ENCODE peak calls at places on chromosomes 7 and 10, in five cellular contexts. One of them, this sample, is unnamed. For H3K4me1, the result is how much of the 10 kb centered on the place peaks cover.

GRCh38 chr10:106395061-106395749 is 769.3 kb downstream of the SORCS1 start:
- DNase-seq in CD4-positive, CD25-positive, alpha-beta regulatory T cell: no peak
- DNase-seq in Peyer's patch: no peak
- DNase-seq in left ventricle myocardium inferior: no peak
- DNase-seq in body of pancreas: no peak
- DNase-seq in this sample: no peak

GRCh38 chr7:137160236-137160635 is 183.3 kb downstream of the PTN start:
- DNase-seq in body of pancreas: no peak
- DNase-seq in CD4-positive, CD25-positive, alpha-beta regulatory T cell: no peak
- DNase-seq in left ventricle myocardium inferior: no peak
- DNase-seq in Peyer's patch: no peak
- DNase-seq in this sample: no peak

GRCh38 chr10:111077715-111078504 is 1.1 kb downstream of the ADRA2A start:
- DNase-seq in left ventricle myocardium inferior: peak
- DNase-seq in body of pancreas: peak
- DNase-seq in Peyer's patch: no peak
- DNase-seq in CD4-positive, CD25-positive, alpha-beta regulatory T cell: no peak
- DNase-seq in this sample: no peak

GRCh38 chr7:100951888-100952560 is 2.7 kb downstream of the MUC3A start:
- DNase-seq in body of pancreas: no peak
- DNase-seq in Peyer's patch: no peak
- DNase-seq in left ventricle myocardium inferior: no peak
- DNase-seq in CD4-positive, CD25-positive, alpha-beta regulatory T cell: no peak
- DNase-seq in this sample: no peak

GRCh38 chr10:92009445-92009844 is 85.9 kb downstream of the BTAF1 start:
- DNase-seq in Peyer's patch: no peak
- DNase-seq in left ventricle myocardium inferior: no peak
- DNase-seq in CD4-positive, CD25-positive, alpha-beta regulatory T cell: no peak
- DNase-seq in body of pancreas: no peak
- DNase-seq in this sample: no peak

GRCh38 chr7:148501707-148502139 is 88.8 kb upstream of the C7orf33 start:
- DNase-seq in CD4-positive, CD25-positive, alpha-beta regulatory T cell: no peak
- DNase-seq in Peyer's patch: peak
- DNase-seq in left ventricle myocardium inferior: no peak
- DNase-seq in body of pancreas: peak
- DNase-seq in this sample: no peak

GRCh38 chr10:86301431-86301830 is 65.2 kb downstream of the GRID1 start:
- DNase-seq in Peyer's patch: no peak
- DNase-seq in body of pancreas: no peak
- DNase-seq in CD4-positive, CD25-positive, alpha-beta regulatory T cell: no peak
- DNase-seq in left ventricle myocardium inferior: no peak
- DNase-seq in this sample: no peak

GRCh38 chr7:37052673-37053072 is 328.4 kb upstream of the AOAH start:
- DNase-seq in left ventricle myocardium inferior: no peak
- DNase-seq in body of pancreas: no peak
- DNase-seq in Peyer's patch: no peak
- DNase-seq in CD4-positive, CD25-positive, alpha-beta regulatory T cell: no peak
- DNase-seq in this sample: peak

GRCh38 chr7:2138146-2138765 is 94.5 kb downstream of the MAD1L1 start:
- DNase-seq in left ventricle myocardium inferior: no peak
- DNase-seq in Peyer's patch: peak
- DNase-seq in body of pancreas: no peak
- DNase-seq in CD4-positive, CD25-positive, alpha-beta regulatory T cell: peak
- DNase-seq in this sample: no peak

GRCh38 chr10:86393401-86393800 is 26.8 kb upstream of the GRID1 start:
- DNase-seq in CD4-positive, CD25-positive, alpha-beta regulatory T cell: no peak
- DNase-seq in left ventricle myocardium inferior: no peak
- DNase-seq in Peyer's patch: no peak
- DNase-seq in body of pancreas: no peak
- DNase-seq in this sample: no peak

GRCh38 chr10:132526676-132527075 is 10.9 kb upstream of the INPP5A start:
- DNase-seq in CD4-positive, CD25-positive, alpha-beta regulatory T cell: no peak
- DNase-seq in Peyer's patch: peak
- DNase-seq in left ventricle myocardium inferior: peak
- DNase-seq in body of pancreas: no peak
- DNase-seq in this sample: no peak

GRCh38 chr7:155459867-155460461 is 2.0 kb downstream of the EN2 start:
- DNase-seq in left ventricle myocardium inferior: no peak
- DNase-seq in CD4-positive, CD25-positive, alpha-beta regulatory T cell: no peak
- DNase-seq in Peyer's patch: no peak
- DNase-seq in body of pancreas: no peak
- DNase-seq in this sample: no peak

GRCh38 chr7:139496528-139496927 is 13.1 kb upstream of the KLRG2 start:
- DNase-seq in CD4-positive, CD25-positive, alpha-beta regulatory T cell: no peak
- DNase-seq in body of pancreas: no peak
- DNase-seq in Peyer's patch: no peak
- DNase-seq in left ventricle myocardium inferior: no peak
- DNase-seq in this sample: no peak

GRCh38 chr7:94003446-94004023 is 620 bp downstream of the BET1 start:
- DNase-seq in left ventricle myocardium inferior: no peak
- DNase-seq in body of pancreas: peak
- DNase-seq in Peyer's patch: no peak
- DNase-seq in CD4-positive, CD25-positive, alpha-beta regulatory T cell: no peak
- DNase-seq in this sample: no peak

GRCh38 chr7:131424219-131424822 is 96.6 kb downstream of the MKLN1 start:
- DNase-seq in left ventricle myocardium inferior: no peak
- DNase-seq in Peyer's patch: no peak
- DNase-seq in CD4-positive, CD25-positive, alpha-beta regulatory T cell: peak
- DNase-seq in body of pancreas: no peak
- DNase-seq in this sample: no peak

GRCh38 chr10:86353506-86354485 is 12.8 kb downstream of the GRID1 start:
- DNase-seq in body of pancreas: no peak
- DNase-seq in left ventricle myocardium inferior: no peak
- DNase-seq in Peyer's patch: no peak
- DNase-seq in CD4-positive, CD25-positive, alpha-beta regulatory T cell: no peak
- DNase-seq in this sample: no peak

GRCh38 chr10:63105811-63106755 is 27.0 kb upstream of the NRBF2 start:
- DNase-seq in Peyer's patch: peak
- DNase-seq in body of pancreas: no peak
- DNase-seq in left ventricle myocardium inferior: peak
- DNase-seq in CD4-positive, CD25-positive, alpha-beta regulatory T cell: no peak
- DNase-seq in this sample: no peak

GRCh38 chr7:71735961-71736556 is 604.1 kb downstream of the GALNT17 start:
- DNase-seq in left ventricle myocardium inferior: no peak
- DNase-seq in Peyer's patch: peak
- DNase-seq in body of pancreas: peak
- DNase-seq in CD4-positive, CD25-positive, alpha-beta regulatory T cell: no peak
- DNase-seq in this sample: peak

GRCh38 chr7:143965280-143965679 is 10.6 kb downstream of the OR2F1 start:
- DNase-seq in body of pancreas: no peak
- DNase-seq in CD4-positive, CD25-positive, alpha-beta regulatory T cell: no peak
- DNase-seq in left ventricle myocardium inferior: no peak
- DNase-seq in Peyer's patch: no peak
- DNase-seq in this sample: no peak

GRCh38 chr10:37700886-37701780 is 156.3 kb downstream of the ZNF248 start:
- DNase-seq in CD4-positive, CD25-positive, alpha-beta regulatory T cell: no peak
- DNase-seq in body of pancreas: no peak
- DNase-seq in left ventricle myocardium inferior: no peak
- DNase-seq in Peyer's patch: no peak
- DNase-seq in this sample: peak

GRCh38 chr7:124042826-124043225 is 10.0 kb upstream of the TMEM229A start:
- DNase-seq in left ventricle myocardium inferior: no peak
- DNase-seq in CD4-positive, CD25-positive, alpha-beta regulatory T cell: no peak
- DNase-seq in body of pancreas: no peak
- DNase-seq in Peyer's patch: no peak
- DNase-seq in this sample: no peak

GRCh38 chr10:130301026-130301892 is 165.1 kb downstream of the GLRX3 start:
- DNase-seq in Peyer's patch: no peak
- DNase-seq in left ventricle myocardium inferior: peak
- DNase-seq in body of pancreas: peak
- DNase-seq in CD4-positive, CD25-positive, alpha-beta regulatory T cell: peak
- DNase-seq in this sample: no peak

GRCh38 chr7:103573479-103574058 is 127.6 kb upstream of the SLC26A5 start:
- DNase-seq in Peyer's patch: no peak
- DNase-seq in left ventricle myocardium inferior: no peak
- DNase-seq in body of pancreas: no peak
- DNase-seq in CD4-positive, CD25-positive, alpha-beta regulatory T cell: peak
- DNase-seq in this sample: no peak

DNA sequence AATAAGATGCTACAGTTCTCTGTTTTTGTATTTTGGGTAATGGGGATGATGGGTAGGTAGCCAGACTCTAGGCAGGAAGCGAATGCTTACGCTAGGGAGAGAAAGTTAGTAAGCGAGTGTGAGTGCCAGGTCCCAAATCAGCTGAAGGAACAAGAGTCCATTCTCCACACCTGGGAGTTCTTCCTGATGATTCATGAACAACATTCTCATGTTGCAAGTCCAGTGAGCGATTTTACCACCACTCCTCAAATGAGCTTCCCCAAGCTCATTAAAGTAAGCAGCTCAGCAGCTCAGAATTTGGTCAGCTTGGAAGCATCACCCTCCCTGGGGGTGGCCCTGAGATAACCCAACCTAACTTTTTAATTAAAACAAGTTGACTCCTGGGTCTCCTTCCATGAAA is 27.3 kb downstream of the SH3PXD2A start:
- DNase-seq in Peyer's patch: peak
- DNase-seq in left ventricle myocardium inferior: no peak
- DNase-seq in CD4-positive, CD25-positive, alpha-beta regulatory T cell: no peak
- DNase-seq in body of pancreas: no peak
- DNase-seq in this sample: no peak
- H3K4me1 ChIP-seq in Peyer's patch: under half
- H3K4me1 ChIP-seq in left ventricle myocardium inferior: half or more
- H3K4me1 ChIP-seq in CD4-positive, CD25-positive, alpha-beta regulatory T cell: under half
- H3K4me1 ChIP-seq in body of pancreas: under half
- H3K4me1 ChIP-seq in this sample: under half

GRCh38 chr10:60388116-60388515 is 1.6 kb downstream of the ANK3 start:
- DNase-seq in body of pancreas: no peak
- DNase-seq in CD4-positive, CD25-positive, alpha-beta regulatory T cell: no peak
- DNase-seq in left ventricle myocardium inferior: no peak
- DNase-seq in Peyer's patch: no peak
- DNase-seq in this sample: no peak
- H3K27ac ChIP-seq in body of pancreas: no peak
- H3K27ac ChIP-seq in CD4-positive, CD25-positive, alpha-beta regulatory T cell: no peak
- H3K27ac ChIP-seq in left ventricle myocardium inferior: no peak
- H3K27ac ChIP-seq in Peyer's patch: no peak
- H3K27ac ChIP-seq in this sample: no peak

GRCh38 chr10:75398238-75398629 is 3.3 kb downstream of the ZNF503 start:
- DNase-seq in CD4-positive, CD25-positive, alpha-beta regulatory T cell: no peak
- DNase-seq in body of pancreas: no peak
- DNase-seq in Peyer's patch: no peak
- DNase-seq in left ventricle myocardium inferior: no peak
- DNase-seq in this sample: no peak
- H3K4me3 ChIP-seq in CD4-positive, CD25-positive, alpha-beta regulatory T cell: no peak
- H3K4me3 ChIP-seq in body of pancreas: peak
- H3K4me3 ChIP-seq in Peyer's patch: peak
- H3K4me3 ChIP-seq in left ventricle myocardium inferior: peak
- H3K4me3 ChIP-seq in this sample: no peak

GRCh38 chr10:125038637-125039036 is 96.7 kb downstream of the ZRANB1 start:
- DNase-seq in CD4-positive, CD25-positive, alpha-beta regulatory T cell: no peak
- DNase-seq in body of pancreas: peak
- DNase-seq in left ventricle myocardium inferior: peak
- DNase-seq in Peyer's patch: peak
- DNase-seq in this sample: no peak

GRCh38 chr10:125037145-125037544 is 95.2 kb downstream of the ZRANB1 start:
- DNase-seq in CD4-positive, CD25-positive, alpha-beta regulatory T cell: no peak
- DNase-seq in body of pancreas: peak
- DNase-seq in left ventricle myocardium inferior: no peak
- DNase-seq in Peyer's patch: peak
- DNase-seq in this sample: no peak

GRCh38 chr10:125039354-125039769 is 97.4 kb downstream of the ZRANB1 start:
- DNase-seq in CD4-positive, CD25-positive, alpha-beta regulatory T cell: no peak
- DNase-seq in body of pancreas: no peak
- DNase-seq in Peyer's patch: no peak
- DNase-seq in left ventricle myocardium inferior: no peak
- DNase-seq in this sample: no peak

GRCh38 chr10:125043824-125044658 is 102.1 kb downstream of the ZRANB1 start:
- DNase-seq in left ventricle myocardium inferior: no peak
- DNase-seq in CD4-positive, CD25-positive, alpha-beta regulatory T cell: no peak
- DNase-seq in body of pancreas: no peak
- DNase-seq in Peyer's patch: no peak
- DNase-seq in this sample: no peak

GRCh38 chr10:125041856-125042506 is 100.1 kb downstream of the ZRANB1 start:
- DNase-seq in body of pancreas: no peak
- DNase-seq in left ventricle myocardium inferior: no peak
- DNase-seq in CD4-positive, CD25-positive, alpha-beta regulatory T cell: no peak
- DNase-seq in Peyer's patch: no peak
- DNase-seq in this sample: no peak
- H3K4me1 ChIP-seq in body of pancreas: half or more
- H3K4me1 ChIP-seq in left ventricle myocardium inferior: half or more
- H3K4me1 ChIP-seq in CD4-positive, CD25-positive, alpha-beta regulatory T cell: under half
- H3K4me1 ChIP-seq in Peyer's patch: under half
- H3K4me1 ChIP-seq in this sample: under half

GRCh38 chr10:103493362-103493871 is at the start of gene NEURL1:
- DNase-seq in Peyer's patch: no peak
- DNase-seq in CD4-positive, CD25-positive, alpha-beta regulatory T cell: no peak
- DNase-seq in body of pancreas: no peak
- DNase-seq in left ventricle myocardium inferior: no peak
- DNase-seq in this sample: peak
- H3K27ac ChIP-seq in Peyer's patch: no peak
- H3K27ac ChIP-seq in CD4-positive, CD25-positive, alpha-beta regulatory T cell: no peak
- H3K27ac ChIP-seq in body of pancreas: peak
- H3K27ac ChIP-seq in left ventricle myocardium inferior: no peak
- H3K27ac ChIP-seq in this sample: peak

GRCh38 chr7:134452991-134453473 is 5.9 kb downstream of the AKR1B1 start:
- DNase-seq in CD4-positive, CD25-positive, alpha-beta regulatory T cell: no peak
- DNase-seq in body of pancreas: no peak
- DNase-seq in left ventricle myocardium inferior: no peak
- DNase-seq in Peyer's patch: no peak
- DNase-seq in this sample: peak

GRCh38 chr7:134453526-134453925 is 5.4 kb downstream of the AKR1B1 start:
- DNase-seq in CD4-positive, CD25-positive, alpha-beta regulatory T cell: no peak
- DNase-seq in Peyer's patch: no peak
- DNase-seq in left ventricle myocardium inferior: no peak
- DNase-seq in body of pancreas: no peak
- DNase-seq in this sample: no peak

GRCh38 chr7:134450296-134451000 is 8.5 kb downstream of the AKR1B1 start:
- DNase-seq in body of pancreas: no peak
- DNase-seq in Peyer's patch: no peak
- DNase-seq in left ventricle myocardium inferior: no peak
- DNase-seq in CD4-positive, CD25-positive, alpha-beta regulatory T cell: no peak
- DNase-seq in this sample: no peak

GRCh38 chr7:134452419-134452827 is 6.5 kb downstream of the AKR1B1 start:
- DNase-seq in CD4-positive, CD25-positive, alpha-beta regulatory T cell: no peak
- DNase-seq in body of pancreas: no peak
- DNase-seq in Peyer's patch: no peak
- DNase-seq in left ventricle myocardium inferior: peak
- DNase-seq in this sample: peak

GRCh38 chr7:134451656-134452055 is 7.2 kb downstream of the AKR1B1 start:
- DNase-seq in left ventricle myocardium inferior: no peak
- DNase-seq in body of pancreas: no peak
- DNase-seq in Peyer's patch: no peak
- DNase-seq in CD4-positive, CD25-positive, alpha-beta regulatory T cell: no peak
- DNase-seq in this sample: no peak
- H3K4me3 ChIP-seq in left ventricle myocardium inferior: no peak
- H3K4me3 ChIP-seq in body of pancreas: no peak
- H3K4me3 ChIP-seq in Peyer's patch: no peak
- H3K4me3 ChIP-seq in CD4-positive, CD25-positive, alpha-beta regulatory T cell: no peak
- H3K4me3 ChIP-seq in this sample: no peak